ENCODE peak calls at places on chromosomes 16 and 17, in ten cellular contexts. F is spleen, M is A549, T is adrenal gland, A is stomach, E is esophagus muscularis mucosa, J is H1, L is IMR-90, G is K562, Y is ovary. H is an unnamed sample. For H3K4me1, the result is how much of the 10 kb centered on the place peaks cover.

GRCh38 chr16:11949527-11949926 is 7.7 kb upstream of the NPIPB2 start:
- DNase-seq in F (no peak), M (peak), T (peak), A (no peak), E (no peak), J (peak), L (peak), G (peak), Y (no peak), H (peak)

GRCh38 chr17:48056246-48056745 is 8.1 kb downstream of the NFE2L1 start:
- DNase-seq in F (peak), M (no peak), T (peak), A (no peak), E (no peak), J (no peak), L (no peak), G (no peak), Y (no peak), H (no peak)

GRCh38 chr16:57084257-57084770 is 8.1 kb upstream of the CPNE2 start:
- DNase-seq in F (peak), M (peak), T (peak), A (peak), E (peak), J (peak), L (peak), G (peak), Y (peak), H (peak)

GRCh38 chr16:73053379-73054130 is 5.6 kb upstream of the ZFHX3 start:
- DNase-seq in F (no peak), M (peak), T (no peak), A (no peak), E (no peak), J (no peak), L (peak), G (no peak), Y (no peak), H (no peak)

GRCh38 chr17:81550285-81550684 is 1.9 kb downstream of the FAAP100 start:
- DNase-seq in F (peak), M (no peak), T (no peak), A (no peak), E (no peak), J (no peak), L (no peak), G (no peak), Y (no peak), H (no peak)

GRCh38 chr16:29824589-29825144 is 4.4 kb downstream of the MVP start:
- DNase-seq in F (no peak), M (peak), T (peak), A (no peak), E (no peak), J (no peak), L (peak), G (no peak), Y (no peak), H (no peak)

GRCh38 chr16:8919934-8920465 is 37.8 kb downstream of the LITAFD start:
- DNase-seq in F (no peak), M (no peak), T (no peak), A (no peak), E (no peak), J (no peak), L (no peak), G (no peak), Y (no peak), H (no peak)

GRCh38 chr16:24102120-24102740 is 153.9 kb upstream of the CACNG3 start:
- DNase-seq in F (no peak), M (no peak), T (no peak), A (no peak), E (peak), J (no peak), L (no peak), G (no peak), Y (no peak), H (no peak)

GRCh38 chr16:59046335-59046734 is 312.2 kb upstream of the GOT2 start:
- DNase-seq in F (no peak), M (no peak), T (no peak), A (no peak), E (no peak), J (no peak), L (peak), G (no peak), Y (no peak), H (no peak)

GRCh38 chr16:31710134-31710533 is 163.5 kb upstream of the ZNF267 start:
- DNase-seq in F (no peak), M (no peak), T (no peak), A (no peak), E (no peak), J (no peak), L (no peak), G (no peak), Y (no peak), H (no peak)

GRCh38 chr16:58123896-58124600 is 5.1 kb downstream of the CFAP20 start:
- DNase-seq in F (no peak), M (no peak), T (no peak), A (no peak), E (no peak), J (no peak), L (no peak), G (no peak), Y (no peak), H (no peak)

DNA sequence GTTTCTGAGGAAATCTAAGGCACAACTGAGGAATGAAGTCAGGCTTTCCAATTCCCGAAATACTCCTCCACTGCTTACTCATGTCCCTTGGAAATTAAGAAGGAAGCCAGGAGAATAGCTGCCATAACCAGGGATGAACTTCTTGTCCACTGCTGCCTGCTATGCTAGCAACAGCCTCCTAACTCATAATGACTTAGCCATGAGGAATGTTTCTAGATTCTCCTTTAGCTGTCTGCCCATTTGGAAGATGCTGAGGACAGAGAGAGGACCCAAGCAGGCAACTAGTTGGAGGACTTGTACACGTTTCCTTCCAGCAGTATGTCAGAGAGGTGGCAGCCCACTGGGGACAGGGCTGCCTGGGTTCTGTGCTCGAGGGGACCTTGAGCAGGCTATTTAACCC is 939 bp upstream of the CCL2 start:
- DNase-seq in F (no peak), M (no peak), T (no peak), A (no peak), E (peak), J (no peak), L (peak), G (no peak), Y (no peak), H (no peak)
- TF ChIP-seq CTCF in F (no peak), M (no peak), T (no peak), A (no peak), E (no peak), J (no peak), L (no peak), G (no peak), Y (no peak), H (no peak)

DNA sequence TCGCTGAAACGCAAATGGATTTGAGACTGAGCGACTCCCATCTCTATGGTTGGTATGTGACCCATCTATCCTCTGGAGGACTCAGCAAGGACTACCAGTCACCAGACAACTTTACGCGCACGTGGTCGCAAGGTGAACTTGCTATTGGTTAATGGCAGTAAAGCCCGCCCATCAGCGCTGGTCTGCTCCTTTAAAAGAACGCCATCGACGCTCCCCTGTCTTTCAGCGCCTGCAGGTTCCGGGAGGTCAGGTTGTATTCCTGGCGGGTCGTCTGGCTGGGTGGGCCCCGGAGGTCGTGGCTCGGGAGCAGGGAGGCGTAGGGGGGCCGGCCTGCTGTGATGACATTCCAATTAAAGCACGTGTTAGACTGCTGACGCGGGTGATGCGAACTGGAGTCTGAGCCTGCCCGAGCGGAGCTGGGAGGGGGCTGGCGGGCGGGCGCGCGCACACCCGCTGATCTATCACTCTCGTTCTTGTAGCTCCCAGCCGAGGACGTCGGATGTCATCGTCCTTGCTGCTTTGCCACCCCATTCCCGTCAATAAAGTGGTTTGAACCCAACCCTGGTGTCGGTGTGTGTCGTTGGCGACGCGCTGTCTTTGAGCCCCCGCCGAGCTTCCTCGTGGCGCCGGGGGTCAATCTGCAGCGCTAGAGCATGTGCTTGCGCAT is 15.9 kb upstream of the ERN1 start:
- DNase-seq in F (peak), M (peak), T (peak), A (peak), E (peak), J (peak), L (peak), G (peak), Y (peak), H (peak)
- TF ChIP-seq POLR2A in F (peak), M (peak), T (peak), A (peak), E (peak), J (peak), L (peak), G (peak), Y (peak), H (no peak)

DNA sequence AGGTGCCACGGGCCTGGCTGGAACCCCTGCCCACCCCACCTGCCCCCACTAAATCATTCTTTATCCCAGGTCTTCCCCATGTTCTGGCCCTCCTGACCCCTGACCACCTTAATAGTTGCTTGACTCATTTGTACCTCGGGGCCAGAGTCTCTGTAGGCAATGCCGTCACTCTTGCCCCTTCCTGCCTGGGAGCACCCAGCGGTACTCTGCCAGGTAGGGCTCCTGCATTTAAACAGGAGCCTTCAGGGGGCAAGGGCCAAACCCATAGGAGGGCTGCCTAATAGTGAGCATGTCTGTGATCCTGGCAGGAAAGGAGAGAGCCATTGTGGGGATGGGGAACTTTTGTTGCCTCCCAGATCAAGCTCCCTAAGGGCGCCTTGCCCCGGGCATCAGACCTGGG is 8.8 kb upstream of the ITGA3 start:
- DNase-seq in F (no peak), M (no peak), T (peak), A (no peak), E (no peak), J (no peak), L (no peak), G (no peak), Y (no peak), H (no peak)
- H3K4me1 ChIP-seq in F (under half), M (half or more), T (under half), A (under half), E (under half), J (under half), L (under half), G (under half), Y (under half), H (under half)

DNA sequence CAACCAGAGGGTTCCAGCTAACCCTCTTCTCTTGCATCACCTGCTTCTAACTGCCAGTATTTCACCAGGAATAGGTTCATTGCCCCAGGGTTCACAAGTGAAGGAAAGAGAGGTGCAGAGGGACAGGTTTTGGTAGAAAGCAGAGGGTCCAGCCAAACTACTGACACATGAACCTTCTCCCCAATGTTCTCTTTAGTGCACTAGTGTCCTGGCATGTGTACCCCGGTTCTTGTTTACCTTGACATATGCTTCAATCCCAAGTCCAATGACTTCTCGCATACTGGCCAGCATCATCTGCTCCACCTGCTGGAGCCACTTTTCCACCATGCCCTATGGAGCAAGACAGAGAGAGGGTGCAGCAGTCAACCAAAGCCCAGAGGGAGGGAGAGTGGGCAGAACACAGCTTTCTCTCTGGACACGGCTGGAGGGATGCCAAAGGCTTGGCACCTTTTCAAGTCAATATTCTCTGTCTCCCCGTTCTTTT is 90.6 kb downstream of the DNAH3 start:
- DNase-seq in F (no peak), M (no peak), T (no peak), A (peak), E (no peak), J (no peak), L (no peak), G (no peak), Y (no peak), H (no peak)
- TF ChIP-seq CTCF in F (no peak), M (no peak), T (no peak), A (no peak), E (no peak), J (no peak), L (no peak), G (no peak), Y (no peak), H (no peak)

GRCh38 chr17:21214777-21215541 is 998 bp upstream of the TMEM11 start:
- DNase-seq in F (peak), M (peak), T (no peak), A (no peak), E (no peak), J (peak), L (no peak), G (peak), Y (no peak), H (no peak)
- TF ChIP-seq POLR2A in F (no peak), M (peak), T (no peak), A (no peak), E (no peak), J (no peak), L (no peak), G (peak), Y (no peak), H (no peak)